ENCODE peak calls at places on chromosomes 13 and 19, in ten cellular contexts. X is PC-3, W is fibroblast of lung, V is astrocyte, A is mammary epithelial cell, E is GM23338, Z is hepatocyte, B is endothelial cell of umbilical vein, M is MM.1S, F is PC-9. H is an unnamed sample.

GRCh38 chr19:8396563-8397203 is 6.5 kb downstream of the RAB11B start:
- DNase-seq in X (peak), W (peak), V (peak), A (peak), E (peak), Z (peak), B (peak), M (peak), F (peak), H (peak)

GRCh38 chr13:81602236-81602635 is 1261.3 kb upstream of the SPRY2 start:
- DNase-seq in X (no peak), W (peak), V (peak), A (no peak), E (no peak), Z (no peak), B (no peak), M (no peak), F (no peak), H (no peak)

GRCh38 chr13:106532111-106532929 is 3.1 kb downstream of the EFNB2 start:
- DNase-seq in X (peak), W (peak), V (peak), A (peak), E (no peak), Z (peak), B (peak), M (no peak), F (peak), H (no peak)

GRCh38 chr19:49710372-49710951 is 19.5 kb downstream of the CPT1C start:
- DNase-seq in X (peak), W (peak), V (peak), A (no peak), E (no peak), Z (no peak), B (no peak), M (no peak), F (no peak), H (no peak)

GRCh38 chr13:62847520-62847919 is 1431.9 kb upstream of the PCDH20 start:
- DNase-seq in X (no peak), W (no peak), V (no peak), A (no peak), E (no peak), Z (no peak), B (no peak), M (no peak), F (no peak), H (no peak)

GRCh38 chr13:110233181-110233641 is 73.7 kb downstream of the COL4A1 start:
- DNase-seq in X (peak), W (peak), V (peak), A (no peak), E (no peak), Z (no peak), B (peak), M (no peak), F (no peak), H (no peak)

GRCh38 chr13:52978989-52979388 is 49.6 kb upstream of the OLFM4 start:
- DNase-seq in X (no peak), W (no peak), V (no peak), A (no peak), E (peak), Z (no peak), B (peak), M (no peak), F (no peak), H (no peak)

GRCh38 chr13:50400930-50401553 is 385.8 kb downstream of the KCNRG start:
- DNase-seq in X (no peak), W (peak), V (peak), A (peak), E (no peak), Z (no peak), B (peak), M (no peak), F (no peak), H (no peak)

GRCh38 chr19:10118960-10119359 is 739 bp downstream of the EIF3G start:
- DNase-seq in X (peak), W (no peak), V (no peak), A (no peak), E (peak), Z (no peak), B (no peak), M (no peak), F (no peak), H (no peak)

GRCh38 chr13:22214184-22214583 is 543.3 kb downstream of the FGF9 start:
- DNase-seq in X (no peak), W (no peak), V (no peak), A (no peak), E (no peak), Z (no peak), B (no peak), M (no peak), F (no peak), H (no peak)

GRCh38 chr13:39605677-39606320 is 2.8 kb upstream of the LHFPL6 start:
- DNase-seq in X (no peak), W (no peak), V (no peak), A (no peak), E (no peak), Z (no peak), B (no peak), M (no peak), F (no peak), H (no peak)

GRCh38 chr13:114113961-114114360 is 18.5 kb downstream of the RASA3 start:
- DNase-seq in X (no peak), W (no peak), V (no peak), A (no peak), E (no peak), Z (no peak), B (no peak), M (no peak), F (no peak), H (no peak)

GRCh38 chr19:43812689-43813088 is 10.4 kb upstream of the LYPD5 start:
- DNase-seq in X (no peak), W (no peak), V (no peak), A (no peak), E (no peak), Z (no peak), B (no peak), M (no peak), F (no peak), H (no peak)

GRCh38 chr19:49952906-49953305 is 8.1 kb downstream of the SIGLEC11 start:
- DNase-seq in X (no peak), W (no peak), V (no peak), A (no peak), E (no peak), Z (no peak), B (no peak), M (no peak), F (no peak), H (no peak)

GRCh38 chr19:11410682-11411081 is 8.4 kb downstream of the RGL3 start:
- DNase-seq in X (peak), W (peak), V (peak), A (peak), E (no peak), Z (no peak), B (no peak), M (no peak), F (peak), H (no peak)

GRCh38 chr19:20039203-20039723 is at the start of gene ZNF682:
- DNase-seq in X (peak), W (peak), V (peak), A (peak), E (peak), Z (peak), B (peak), M (peak), F (peak), H (no peak)

GRCh38 chr13:21999666-22000065 is 328.8 kb downstream of the FGF9 start:
- DNase-seq in X (no peak), W (no peak), V (no peak), A (no peak), E (no peak), Z (no peak), B (no peak), M (no peak), F (no peak), H (no peak)

GRCh38 chr13:113744197-113745000 is 14.6 kb upstream of the TMEM255B start:
- DNase-seq in X (no peak), W (no peak), V (no peak), A (no peak), E (no peak), Z (no peak), B (no peak), M (no peak), F (no peak), H (no peak)

GRCh38 chr13:24180743-24181384 is 20.3 kb downstream of the SPATA13 start:
- DNase-seq in X (no peak), W (peak), V (peak), A (no peak), E (no peak), Z (no peak), B (no peak), M (no peak), F (no peak), H (no peak)

GRCh38 chr13:67281476-67281875 is 51.3 kb upstream of the PCDH9 start:
- DNase-seq in X (no peak), W (no peak), V (no peak), A (no peak), E (no peak), Z (no peak), B (no peak), M (no peak), F (no peak), H (no peak)

GRCh38 chr13:40982772-40983171 is 36.3 kb downstream of the ELF1 start:
- DNase-seq in X (no peak), W (peak), V (peak), A (peak), E (no peak), Z (peak), B (peak), M (peak), F (no peak), H (peak)

GRCh38 chr19:42469311-42470239 is 26.8 kb upstream of the CXCL17 start:
- DNase-seq in X (no peak), W (peak), V (no peak), A (no peak), E (no peak), Z (no peak), B (no peak), M (no peak), F (no peak), H (no peak)

GRCh38 chr13:95185851-95186250 is 115.4 kb downstream of the ABCC4 start:
- DNase-seq in X (no peak), W (no peak), V (no peak), A (no peak), E (no peak), Z (no peak), B (no peak), M (no peak), F (no peak), H (no peak)

GRCh38 chr13:108830916-108831315 is 201.5 kb downstream of the MYO16 start:
- DNase-seq in X (peak), W (no peak), V (no peak), A (no peak), E (no peak), Z (no peak), B (no peak), M (no peak), F (no peak), H (no peak)

GRCh38 chr19:5534787-5535586 is 32.8 kb downstream of the TINCR start:
- DNase-seq in X (peak), W (no peak), V (no peak), A (no peak), E (peak), Z (no peak), B (no peak), M (no peak), F (no peak), H (no peak)

GRCh38 chr19:48216933-48217332 is 38.8 kb downstream of the CARD8 start:
- DNase-seq in X (no peak), W (no peak), V (no peak), A (no peak), E (peak), Z (no peak), B (no peak), M (no peak), F (no peak), H (no peak)

GRCh38 chr19:4596033-4596904 is 36.8 kb upstream of the SEMA6B start:
- DNase-seq in X (no peak), W (no peak), V (no peak), A (no peak), E (peak), Z (no peak), B (no peak), M (no peak), F (no peak), H (no peak)

GRCh38 chr13:89862691-89863036 is 1484.8 kb upstream of the MIR17HG start:
- DNase-seq in X (peak), W (peak), V (no peak), A (peak), E (no peak), Z (no peak), B (peak), M (no peak), F (no peak), H (no peak)

GRCh38 chr13:78192721-78193120 is 274.1 kb upstream of the EDNRB start:
- DNase-seq in X (peak), W (peak), V (peak), A (no peak), E (no peak), Z (no peak), B (no peak), M (no peak), F (no peak), H (no peak)

GRCh38 chr13:64423467-64423866 is 2806.7 kb downstream of the PCDH9 start:
- DNase-seq in X (no peak), W (no peak), V (no peak), A (no peak), E (no peak), Z (no peak), B (no peak), M (no peak), F (no peak), H (no peak)

DNA sequence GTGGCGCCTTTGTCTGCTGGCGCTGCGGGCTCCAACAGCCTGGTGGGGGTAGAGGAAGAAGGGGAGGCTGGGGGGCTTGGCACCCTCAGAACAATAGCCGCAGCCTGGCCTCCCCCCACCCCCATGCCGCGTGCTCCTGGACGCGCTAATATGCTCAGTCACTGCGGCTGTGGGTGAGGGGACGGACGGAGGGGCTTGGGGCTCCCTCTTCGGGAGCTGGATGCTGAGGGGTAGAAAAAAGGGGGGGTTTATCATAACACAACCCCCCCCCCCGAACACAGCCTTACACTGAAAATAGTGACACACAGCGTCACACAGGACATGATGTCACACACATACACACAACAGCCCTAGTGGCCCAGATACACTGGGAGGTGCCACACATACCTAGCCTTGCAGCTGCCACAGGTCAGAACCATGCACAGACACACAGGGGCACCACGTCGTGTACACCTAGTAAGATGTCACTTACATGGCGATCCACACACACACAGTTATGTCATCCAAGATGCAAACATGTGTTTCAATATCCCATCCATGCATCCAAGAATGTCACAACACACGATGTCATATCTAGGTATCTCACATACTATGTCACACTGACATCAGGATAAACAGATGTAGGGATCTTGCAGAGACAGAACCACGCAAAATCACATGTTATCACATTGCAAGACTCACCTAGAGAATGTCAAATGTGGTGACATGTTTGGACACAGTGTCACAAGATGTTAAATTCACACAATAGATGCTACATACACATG is 760 bp downstream of the MAST1 start:
- DNase-seq in X (peak), W (no peak), V (no peak), A (no peak), E (no peak), Z (no peak), B (no peak), M (no peak), F (no peak), H (no peak)
- TF ChIP-seq EZH2 in X (no peak), W (peak), V (peak), A (peak), E (no peak), Z (no peak), B (peak), M (no peak), F (no peak), H (no peak)

GRCh38 chr19:3458595-3459284 is 21.6 kb downstream of the SMIM24 start:
- DNase-seq in X (no peak), W (peak), V (no peak), A (no peak), E (peak), Z (peak), B (no peak), M (no peak), F (no peak), H (no peak)
- H3K27ac ChIP-seq in X (no peak), W (peak), V (peak), A (no peak), E (no peak), Z (peak), B (peak), M (no peak), F (no peak), H (no peak)

DNA sequence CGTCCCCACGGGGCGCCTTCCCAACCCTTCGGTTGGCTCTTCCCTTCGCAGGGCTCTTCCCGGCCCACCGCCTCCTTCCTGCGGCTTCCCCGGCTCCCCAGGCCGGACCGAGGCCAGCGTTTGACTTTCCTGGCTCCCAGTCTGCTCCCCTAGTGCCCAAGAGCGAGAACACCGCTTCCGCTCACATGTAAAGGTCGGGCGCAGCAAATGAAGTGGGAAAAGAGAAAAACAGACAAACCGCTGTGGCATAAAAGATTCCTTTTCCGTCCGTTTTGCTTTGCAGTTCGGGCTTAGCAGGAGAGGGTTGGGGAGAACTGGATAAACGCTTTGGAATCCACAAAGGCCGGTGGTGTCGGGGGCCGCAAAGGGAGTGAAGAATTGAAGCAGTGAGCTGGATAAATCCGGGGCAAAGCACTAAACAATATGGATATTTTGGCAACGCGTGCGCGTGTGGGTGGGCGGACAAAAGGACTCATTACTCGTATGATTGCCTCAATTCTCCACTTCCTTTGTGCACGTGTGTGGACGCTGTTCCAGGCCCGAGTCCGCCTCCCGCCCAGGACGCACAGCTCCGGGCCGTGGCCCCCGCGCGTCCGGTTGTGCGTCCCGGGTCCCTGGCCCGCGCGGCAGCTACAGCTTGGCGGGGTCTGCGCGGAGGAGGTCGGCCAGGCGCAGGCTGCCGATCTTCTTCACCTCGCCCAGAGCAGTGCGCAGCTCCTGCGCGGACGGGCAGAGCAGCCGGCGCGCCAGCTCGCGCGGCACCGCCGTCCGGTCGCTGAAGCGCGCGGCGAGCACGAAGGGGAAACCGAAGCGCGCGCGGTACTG is 8.6 kb upstream of the CDX2 start:
- DNase-seq in X (no peak), W (no peak), V (peak), A (peak), E (peak), Z (no peak), B (no peak), M (no peak), F (no peak), H (no peak)
- TF ChIP-seq EZH2 in X (no peak), W (no peak), V (peak), A (peak), E (peak), Z (peak), B (peak), M (no peak), F (no peak), H (no peak)

DNA sequence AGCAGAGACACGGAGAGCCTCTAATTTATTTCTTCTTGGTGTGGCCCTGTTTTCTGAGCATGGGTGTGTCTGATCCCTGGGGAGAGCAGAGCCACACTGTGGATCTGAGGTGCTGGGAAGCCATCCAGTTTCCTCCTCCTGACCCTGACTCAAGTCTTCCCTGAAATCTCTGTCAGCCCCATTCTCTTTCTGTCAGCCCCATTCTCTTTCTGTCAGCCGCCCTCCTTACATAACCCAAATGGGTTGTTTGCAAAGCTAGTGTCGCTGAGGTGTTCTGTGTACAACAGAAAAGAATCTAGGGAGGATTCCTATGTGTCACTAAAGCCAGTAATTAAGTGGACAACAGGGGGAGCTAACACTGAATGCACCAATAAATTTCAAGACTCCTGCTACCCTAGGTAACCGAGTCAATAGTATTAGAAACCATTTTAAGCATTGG is 50.2 kb downstream of the LRCH1 start:
- DNase-seq in X (peak), W (no peak), V (no peak), A (no peak), E (peak), Z (no peak), B (peak), M (no peak), F (no peak), H (no peak)
- H3K27ac ChIP-seq in X (no peak), W (no peak), V (no peak), A (no peak), E (no peak), Z (no peak), B (no peak), M (no peak), F (no peak), H (no peak)

DNA sequence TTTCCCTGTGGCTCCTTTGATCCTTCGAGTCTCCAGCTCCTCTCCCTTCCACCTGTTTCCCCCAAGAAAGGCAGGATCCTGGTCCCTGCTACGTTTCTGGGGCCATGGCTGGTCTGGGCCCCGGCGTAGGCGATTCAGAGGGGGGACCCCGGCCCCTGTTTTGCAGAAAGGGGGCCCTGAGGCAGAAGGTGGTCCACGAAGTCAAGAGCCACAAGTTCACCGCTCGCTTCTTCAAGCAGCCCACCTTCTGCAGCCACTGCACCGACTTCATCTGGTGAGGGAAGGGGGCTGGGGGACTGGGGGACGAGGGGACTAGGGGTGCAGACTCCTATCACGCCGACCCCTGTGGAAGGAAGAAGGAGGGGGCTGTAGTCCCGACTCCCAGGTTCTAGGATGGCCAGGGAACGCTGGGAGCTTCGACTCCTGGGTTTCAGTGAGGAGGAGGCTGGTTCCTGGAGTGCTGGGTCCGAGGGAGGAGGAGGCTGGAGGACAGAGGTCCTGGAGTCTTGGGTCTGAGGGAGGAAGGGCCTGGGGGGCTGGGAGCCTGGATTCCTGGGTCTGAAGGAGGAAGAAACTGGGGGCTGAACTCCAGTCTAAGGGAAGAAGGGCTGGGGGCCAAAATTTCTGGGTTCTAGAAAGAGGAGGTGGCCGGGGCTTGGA is 524 bp downstream of the PRKCG start:
- DNase-seq in X (no peak), W (no peak), V (no peak), A (no peak), E (peak), Z (no peak), B (no peak), M (no peak), F (no peak), H (no peak)
- TF ChIP-seq EZH2 in X (no peak), W (peak), V (peak), A (no peak), E (no peak), Z (no peak), B (peak), M (no peak), F (no peak), H (no peak)

GRCh38 chr19:14002571-14003278 is 3.4 kb downstream of the RFX1 start:
- DNase-seq in X (no peak), W (no peak), V (no peak), A (no peak), E (no peak), Z (no peak), B (no peak), M (peak), F (no peak), H (peak)
- H3K27ac ChIP-seq in X (no peak), W (peak), V (no peak), A (no peak), E (no peak), Z (no peak), B (no peak), M (no peak), F (no peak), H (peak)